ENCODE peak calls at places on chromosomes 7 and 10, in five cellular contexts. G is naive B cell; Q is NCI-H774; D is CD8-positive, alpha-beta T cell; K is thoracic aorta. U is an unnamed sample.
A peak's percentile ranks its signal among the peaks of the same experiment; 100 is the strongest.

GRCh38 chr7:149790146-149790548 is 16.8 kb upstream of the ZNF467 start:
- DNase-seq in G (no peak), Q (no peak), D (peak; percentile 32), K (no peak), U (peak; percentile 44)

GRCh38 chr7:153389261-153389660 is 629.7 kb downstream of the ACTR3B start:
- DNase-seq in G (no peak), Q (no peak), D (no peak), K (no peak), U (no peak)

GRCh38 chr10:44393051-44393630 is 8.2 kb upstream of the CXCL12 start:
- DNase-seq in G (no peak), Q (no peak), D (no peak), K (no peak), U (no peak)

GRCh38 chr7:37083311-37084096 is 359.2 kb upstream of the AOAH start:
- DNase-seq in G (no peak), Q (no peak), D (no peak), K (no peak), U (no peak)

GRCh38 chr7:100102950-100103840 is 1.8 kb downstream of the AP4M1 start:
- DNase-seq in G (no peak), Q (no peak), D (no peak), K (no peak), U (no peak)

GRCh38 chr7:115630049-115630448 is 400.5 kb downstream of the TFEC start:
- DNase-seq in G (no peak), Q (no peak), D (no peak), K (no peak), U (no peak)

GRCh38 chr7:43625977-43626376 is 43.1 kb downstream of the STK17A start:
- DNase-seq in G (no peak), Q (no peak), D (no peak), K (no peak), U (no peak)

GRCh38 chr7:128168667-128169210 is 72.3 kb upstream of the LEP start:
- DNase-seq in G (no peak), Q (no peak), D (peak; percentile 20), K (no peak), U (peak; percentile 48)

GRCh38 chr10:59179027-59179426 is 2.6 kb downstream of the PHYHIPL start:
- DNase-seq in G (no peak), Q (no peak), D (no peak), K (no peak), U (no peak)

GRCh38 chr7:1632506-1632905 is 37.6 kb upstream of the ELFN1 start:
- DNase-seq in G (no peak), Q (no peak), D (no peak), K (no peak), U (no peak)

GRCh38 chr7:31372538-31372937 is 32.0 kb upstream of the NEUROD6 start:
- DNase-seq in G (no peak), Q (no peak), D (no peak), K (no peak), U (no peak)

GRCh38 chr10:132443605-132443997 is 46.6 kb downstream of the PWWP2B start:
- DNase-seq in G (peak; percentile 82), Q (no peak), D (peak; percentile 83), K (no peak), U (peak; percentile 67)

GRCh38 chr7:18278306-18278705 is 217.2 kb upstream of the HDAC9 start:
- DNase-seq in G (no peak), Q (no peak), D (no peak), K (no peak), U (no peak)

GRCh38 chr10:101032637-101033201 is 1.7 kb downstream of the SFXN3 start:
- DNase-seq in G (no peak), Q (no peak), D (peak; percentile 61), K (peak; percentile 51), U (no peak)

GRCh38 chr10:96505150-96506136 is 8.3 kb downstream of the TLL2 start:
- DNase-seq in G (no peak), Q (no peak), D (no peak), K (no peak), U (peak; percentile 11)

GRCh38 chr10:99393036-99393435 is 37.4 kb downstream of the GOT1 start:
- DNase-seq in G (no peak), Q (no peak), D (no peak), K (no peak), U (no peak)

GRCh38 chr7:115613836-115614235 is 416.7 kb downstream of the TFEC start:
- DNase-seq in G (no peak), Q (no peak), D (no peak), K (no peak), U (no peak)

GRCh38 chr7:7002416-7003062 is 176.5 kb upstream of the CCZ1B start:
- DNase-seq in G (no peak), Q (no peak), D (no peak), K (no peak), U (no peak)

GRCh38 chr10:43257210-43258031 is 9.4 kb downstream of the RASGEF1A start:
- DNase-seq in G (no peak), Q (no peak), D (no peak), K (no peak), U (peak; percentile 14)

GRCh38 chr7:130894146-130895005 is 160.4 kb upstream of the KLF14 start:
- DNase-seq in G (no peak), Q (peak; percentile 37), D (no peak), K (no peak), U (no peak)

GRCh38 chr7:1105189-1105588 is 17.3 kb downstream of the GPER1 start:
- DNase-seq in G (peak; percentile 11), Q (no peak), D (no peak), K (no peak), U (peak; percentile 78)

GRCh38 chr10:9833871-9834454 is 1183.7 kb upstream of the CELF2 start:
- DNase-seq in G (no peak), Q (peak; percentile 77), D (no peak), K (no peak), U (no peak)

GRCh38 chr10:123301077-123301875 is 147.1 kb downstream of the BUB3 start:
- DNase-seq in G (no peak), Q (no peak), D (no peak), K (no peak), U (no peak)

GRCh38 chr10:125091891-125092290 is 68.5 kb downstream of the CTBP2 start:
- DNase-seq in G (no peak), Q (no peak), D (no peak), K (no peak), U (no peak)

GRCh38 chr7:71182536-71182935 is 50.6 kb downstream of the GALNT17 start:
- DNase-seq in G (no peak), Q (no peak), D (no peak), K (no peak), U (no peak)

GRCh38 chr10:60733189-60733815 is 45.0 kb upstream of the CDK1 start:
- DNase-seq in G (peak; percentile 47), Q (peak; percentile 65), D (peak; percentile 34), K (no peak), U (peak; percentile 56)

GRCh38 chr7:20280475-20281351 is 50.0 kb upstream of the ITGB8 start:
- DNase-seq in G (no peak), Q (no peak), D (no peak), K (no peak), U (no peak)

GRCh38 chr10:42984761-42985325 is 92.0 kb upstream of the RET start:
- DNase-seq in G (no peak), Q (no peak), D (peak; percentile 2), K (no peak), U (no peak)

U was measured in GM10248.